ENCODE peak calls at places on chromosomes 11 and 22, in eight cellular contexts. One of them, this sample, is unnamed.

GRCh38 chr11:133892126-133892525 is 46.8 kb upstream of the SPATA19 start:
- DNase-seq in iris pigment epithelial cell: no peak
- DNase-seq in A172: no peak
- DNase-seq in stimulated activated CD4-positive, alpha-beta T cell treated with anti-CD3 and anti-CD28 coated beads, Interleukin-2, amount 100 ng/mL, for 24 hours: no peak
- DNase-seq in hepatocyte: no peak
- DNase-seq in posterior cingulate gyrus: peak
- DNase-seq in BE2C: no peak
- DNase-seq in activated naive CD8-positive, alpha-beta T cell treated with anti-CD3 and anti-CD28 coated beads, Interleukin-2, amount 50 U/mL, for 24 hours: no peak
- DNase-seq in this sample: no peak

GRCh38 chr22:20455709-20456063 is 18.1 kb upstream of the SCARF2 start:
- DNase-seq in iris pigment epithelial cell: no peak
- DNase-seq in hepatocyte: no peak
- DNase-seq in BE2C: no peak
- DNase-seq in activated naive CD8-positive, alpha-beta T cell treated with anti-CD3 and anti-CD28 coated beads, Interleukin-2, amount 50 U/mL, for 24 hours: no peak
- DNase-seq in A172: no peak
- DNase-seq in posterior cingulate gyrus: no peak
- DNase-seq in stimulated activated CD4-positive, alpha-beta T cell treated with anti-CD3 and anti-CD28 coated beads, Interleukin-2, amount 100 ng/mL, for 24 hours: no peak
- DNase-seq in this sample: no peak

GRCh38 chr22:41290262-41291221 is 4.6 kb upstream of the RANGAP1 start:
- DNase-seq in hepatocyte: no peak
- DNase-seq in BE2C: no peak
- DNase-seq in A172: peak
- DNase-seq in posterior cingulate gyrus: peak
- DNase-seq in stimulated activated CD4-positive, alpha-beta T cell treated with anti-CD3 and anti-CD28 coated beads, Interleukin-2, amount 100 ng/mL, for 24 hours: no peak
- DNase-seq in iris pigment epithelial cell: peak
- DNase-seq in activated naive CD8-positive, alpha-beta T cell treated with anti-CD3 and anti-CD28 coated beads, Interleukin-2, amount 50 U/mL, for 24 hours: no peak
- DNase-seq in this sample: peak

GRCh38 chr11:128419012-128419767 is 168.2 kb downstream of the ETS1 start:
- DNase-seq in stimulated activated CD4-positive, alpha-beta T cell treated with anti-CD3 and anti-CD28 coated beads, Interleukin-2, amount 100 ng/mL, for 24 hours: no peak
- DNase-seq in posterior cingulate gyrus: no peak
- DNase-seq in activated naive CD8-positive, alpha-beta T cell treated with anti-CD3 and anti-CD28 coated beads, Interleukin-2, amount 50 U/mL, for 24 hours: no peak
- DNase-seq in hepatocyte: no peak
- DNase-seq in iris pigment epithelial cell: no peak
- DNase-seq in BE2C: no peak
- DNase-seq in A172: no peak
- DNase-seq in this sample: no peak

GRCh38 chr11:130782361-130783221 is 133.7 kb downstream of the SNX19 start:
- DNase-seq in hepatocyte: no peak
- DNase-seq in A172: peak
- DNase-seq in iris pigment epithelial cell: peak
- DNase-seq in activated naive CD8-positive, alpha-beta T cell treated with anti-CD3 and anti-CD28 coated beads, Interleukin-2, amount 50 U/mL, for 24 hours: no peak
- DNase-seq in BE2C: no peak
- DNase-seq in posterior cingulate gyrus: no peak
- DNase-seq in stimulated activated CD4-positive, alpha-beta T cell treated with anti-CD3 and anti-CD28 coated beads, Interleukin-2, amount 100 ng/mL, for 24 hours: no peak
- DNase-seq in this sample: no peak

GRCh38 chr22:17910561-17911311 is 113.6 kb downstream of the MICAL3 start:
- DNase-seq in A172: peak
- DNase-seq in BE2C: peak
- DNase-seq in activated naive CD8-positive, alpha-beta T cell treated with anti-CD3 and anti-CD28 coated beads, Interleukin-2, amount 50 U/mL, for 24 hours: no peak
- DNase-seq in iris pigment epithelial cell: peak
- DNase-seq in hepatocyte: peak
- DNase-seq in stimulated activated CD4-positive, alpha-beta T cell treated with anti-CD3 and anti-CD28 coated beads, Interleukin-2, amount 100 ng/mL, for 24 hours: no peak
- DNase-seq in posterior cingulate gyrus: peak
- DNase-seq in this sample: peak

GRCh38 chr11:44140805-44141204 is 45.3 kb downstream of the EXT2 start:
- DNase-seq in iris pigment epithelial cell: no peak
- DNase-seq in stimulated activated CD4-positive, alpha-beta T cell treated with anti-CD3 and anti-CD28 coated beads, Interleukin-2, amount 100 ng/mL, for 24 hours: no peak
- DNase-seq in BE2C: no peak
- DNase-seq in activated naive CD8-positive, alpha-beta T cell treated with anti-CD3 and anti-CD28 coated beads, Interleukin-2, amount 50 U/mL, for 24 hours: no peak
- DNase-seq in posterior cingulate gyrus: no peak
- DNase-seq in hepatocyte: no peak
- DNase-seq in A172: no peak
- DNase-seq in this sample: no peak

GRCh38 chr11:64935634-64936081 is at the start of gene GPHA2:
- DNase-seq in stimulated activated CD4-positive, alpha-beta T cell treated with anti-CD3 and anti-CD28 coated beads, Interleukin-2, amount 100 ng/mL, for 24 hours: no peak
- DNase-seq in BE2C: no peak
- DNase-seq in hepatocyte: no peak
- DNase-seq in iris pigment epithelial cell: peak
- DNase-seq in A172: no peak
- DNase-seq in activated naive CD8-positive, alpha-beta T cell treated with anti-CD3 and anti-CD28 coated beads, Interleukin-2, amount 50 U/mL, for 24 hours: no peak
- DNase-seq in posterior cingulate gyrus: no peak
- DNase-seq in this sample: no peak

GRCh38 chr22:19648419-19648929 is 65.8 kb upstream of the SEPTIN5 start:
- DNase-seq in activated naive CD8-positive, alpha-beta T cell treated with anti-CD3 and anti-CD28 coated beads, Interleukin-2, amount 50 U/mL, for 24 hours: no peak
- DNase-seq in BE2C: no peak
- DNase-seq in hepatocyte: no peak
- DNase-seq in A172: no peak
- DNase-seq in iris pigment epithelial cell: no peak
- DNase-seq in stimulated activated CD4-positive, alpha-beta T cell treated with anti-CD3 and anti-CD28 coated beads, Interleukin-2, amount 100 ng/mL, for 24 hours: no peak
- DNase-seq in posterior cingulate gyrus: no peak
- DNase-seq in this sample: no peak

GRCh38 chr11:133956650-133957633 is at the start of gene IGSF9B:
- DNase-seq in iris pigment epithelial cell: peak
- DNase-seq in stimulated activated CD4-positive, alpha-beta T cell treated with anti-CD3 and anti-CD28 coated beads, Interleukin-2, amount 100 ng/mL, for 24 hours: peak
- DNase-seq in hepatocyte: peak
- DNase-seq in BE2C: peak
- DNase-seq in posterior cingulate gyrus: peak
- DNase-seq in A172: peak
- DNase-seq in activated naive CD8-positive, alpha-beta T cell treated with anti-CD3 and anti-CD28 coated beads, Interleukin-2, amount 50 U/mL, for 24 hours: peak
- DNase-seq in this sample: no peak

GRCh38 chr22:50490531-50491308 is 4.1 kb downstream of the MIOX start:
- DNase-seq in iris pigment epithelial cell: no peak
- DNase-seq in activated naive CD8-positive, alpha-beta T cell treated with anti-CD3 and anti-CD28 coated beads, Interleukin-2, amount 50 U/mL, for 24 hours: no peak
- DNase-seq in posterior cingulate gyrus: no peak
- DNase-seq in BE2C: peak
- DNase-seq in stimulated activated CD4-positive, alpha-beta T cell treated with anti-CD3 and anti-CD28 coated beads, Interleukin-2, amount 100 ng/mL, for 24 hours: no peak
- DNase-seq in hepatocyte: peak
- DNase-seq in A172: no peak
- DNase-seq in this sample: no peak

GRCh38 chr22:33792837-33793236 is 127.4 kb downstream of the LARGE1 start:
- DNase-seq in BE2C: no peak
- DNase-seq in A172: no peak
- DNase-seq in hepatocyte: no peak
- DNase-seq in iris pigment epithelial cell: no peak
- DNase-seq in posterior cingulate gyrus: peak
- DNase-seq in stimulated activated CD4-positive, alpha-beta T cell treated with anti-CD3 and anti-CD28 coated beads, Interleukin-2, amount 100 ng/mL, for 24 hours: no peak
- DNase-seq in activated naive CD8-positive, alpha-beta T cell treated with anti-CD3 and anti-CD28 coated beads, Interleukin-2, amount 50 U/mL, for 24 hours: no peak
- DNase-seq in this sample: no peak

GRCh38 chr22:30422481-30423295 is 2.9 kb upstream of the MTFP1 start:
- DNase-seq in posterior cingulate gyrus: peak
- DNase-seq in iris pigment epithelial cell: peak
- DNase-seq in BE2C: peak
- DNase-seq in activated naive CD8-positive, alpha-beta T cell treated with anti-CD3 and anti-CD28 coated beads, Interleukin-2, amount 50 U/mL, for 24 hours: peak
- DNase-seq in stimulated activated CD4-positive, alpha-beta T cell treated with anti-CD3 and anti-CD28 coated beads, Interleukin-2, amount 100 ng/mL, for 24 hours: peak
- DNase-seq in A172: peak
- DNase-seq in hepatocyte: peak
- DNase-seq in this sample: peak

GRCh38 chr11:109197656-109198055 is 224.3 kb upstream of the C11orf87 start:
- DNase-seq in activated naive CD8-positive, alpha-beta T cell treated with anti-CD3 and anti-CD28 coated beads, Interleukin-2, amount 50 U/mL, for 24 hours: no peak
- DNase-seq in posterior cingulate gyrus: no peak
- DNase-seq in iris pigment epithelial cell: peak
- DNase-seq in hepatocyte: no peak
- DNase-seq in A172: no peak
- DNase-seq in BE2C: no peak
- DNase-seq in stimulated activated CD4-positive, alpha-beta T cell treated with anti-CD3 and anti-CD28 coated beads, Interleukin-2, amount 100 ng/mL, for 24 hours: no peak
- DNase-seq in this sample: no peak

GRCh38 chr11:76701701-76702100 is 31.2 kb upstream of the LRRC32 start:
- DNase-seq in stimulated activated CD4-positive, alpha-beta T cell treated with anti-CD3 and anti-CD28 coated beads, Interleukin-2, amount 100 ng/mL, for 24 hours: no peak
- DNase-seq in BE2C: no peak
- DNase-seq in posterior cingulate gyrus: peak
- DNase-seq in activated naive CD8-positive, alpha-beta T cell treated with anti-CD3 and anti-CD28 coated beads, Interleukin-2, amount 50 U/mL, for 24 hours: no peak
- DNase-seq in iris pigment epithelial cell: peak
- DNase-seq in A172: peak
- DNase-seq in hepatocyte: no peak
- DNase-seq in this sample: no peak

GRCh38 chr11:124310746-124311145 is 3.0 kb downstream of the OR8D1 start:
- DNase-seq in stimulated activated CD4-positive, alpha-beta T cell treated with anti-CD3 and anti-CD28 coated beads, Interleukin-2, amount 100 ng/mL, for 24 hours: no peak
- DNase-seq in hepatocyte: no peak
- DNase-seq in BE2C: no peak
- DNase-seq in A172: no peak
- DNase-seq in iris pigment epithelial cell: peak
- DNase-seq in activated naive CD8-positive, alpha-beta T cell treated with anti-CD3 and anti-CD28 coated beads, Interleukin-2, amount 50 U/mL, for 24 hours: no peak
- DNase-seq in posterior cingulate gyrus: no peak
- DNase-seq in this sample: no peak

GRCh38 chr11:128928400-128928799 is 14.3 kb downstream of the TP53AIP1 start:
- DNase-seq in activated naive CD8-positive, alpha-beta T cell treated with anti-CD3 and anti-CD28 coated beads, Interleukin-2, amount 50 U/mL, for 24 hours: no peak
- DNase-seq in iris pigment epithelial cell: no peak
- DNase-seq in BE2C: no peak
- DNase-seq in A172: no peak
- DNase-seq in posterior cingulate gyrus: peak
- DNase-seq in stimulated activated CD4-positive, alpha-beta T cell treated with anti-CD3 and anti-CD28 coated beads, Interleukin-2, amount 100 ng/mL, for 24 hours: no peak
- DNase-seq in hepatocyte: no peak
- DNase-seq in this sample: no peak

GRCh38 chr11:2725367-2726300 is 25.8 kb upstream of the KCNQ1OT1 start:
- DNase-seq in stimulated activated CD4-positive, alpha-beta T cell treated with anti-CD3 and anti-CD28 coated beads, Interleukin-2, amount 100 ng/mL, for 24 hours: no peak
- DNase-seq in BE2C: no peak
- DNase-seq in activated naive CD8-positive, alpha-beta T cell treated with anti-CD3 and anti-CD28 coated beads, Interleukin-2, amount 50 U/mL, for 24 hours: no peak
- DNase-seq in posterior cingulate gyrus: no peak
- DNase-seq in A172: peak
- DNase-seq in hepatocyte: peak
- DNase-seq in iris pigment epithelial cell: peak
- DNase-seq in this sample: no peak

This sample was measured in HS-27A.